ENCODE peak calls at places on chromosomes 5 and 9, in four cellular contexts. One of them, this sample, is unnamed.

GRCh38 chr5:111628901-111629300 is 116.6 kb upstream of the STARD4 start:
- DNase-seq in brain pericyte: no peak
- DNase-seq in lower leg skin: no peak
- DNase-seq in SJCRH30: no peak
- DNase-seq in this sample: no peak

GRCh38 chr9:89919171-89919681 is 314.4 kb downstream of the GADD45G start:
- DNase-seq in brain pericyte: no peak
- DNase-seq in lower leg skin: peak; percentile 69
- DNase-seq in SJCRH30: peak; percentile 32
- DNase-seq in this sample: no peak

GRCh38 chr9:34505370-34506120 is 17.2 kb downstream of the ENHO start:
- DNase-seq in brain pericyte: no peak
- DNase-seq in lower leg skin: peak; percentile 58
- DNase-seq in SJCRH30: no peak
- DNase-seq in this sample: no peak

GRCh38 chr9:75927351-75927750 is 36.9 kb downstream of the PCSK5 start:
- DNase-seq in brain pericyte: no peak
- DNase-seq in lower leg skin: no peak
- DNase-seq in SJCRH30: no peak
- DNase-seq in this sample: no peak

GRCh38 chr5:141637266-141637692 is 482 bp downstream of the RELL2 start:
- DNase-seq in brain pericyte: no peak
- DNase-seq in lower leg skin: peak; percentile 88
- DNase-seq in SJCRH30: no peak
- DNase-seq in this sample: no peak

GRCh38 chr9:8674550-8674949 is 875.0 kb upstream of the DMAC1 start:
- DNase-seq in brain pericyte: no peak
- DNase-seq in lower leg skin: no peak
- DNase-seq in SJCRH30: no peak
- DNase-seq in this sample: no peak

GRCh38 chr9:15178621-15179020 is 128.4 kb downstream of the TTC39B start:
- DNase-seq in brain pericyte: no peak
- DNase-seq in lower leg skin: no peak
- DNase-seq in SJCRH30: no peak
- DNase-seq in this sample: no peak

GRCh38 chr9:5435912-5436311 is 1.8 kb downstream of the PLGRKT start:
- DNase-seq in brain pericyte: no peak
- DNase-seq in lower leg skin: no peak
- DNase-seq in SJCRH30: no peak
- DNase-seq in this sample: no peak

GRCh38 chr5:116824751-116825438 is 250.3 kb upstream of the SEMA6A start:
- DNase-seq in brain pericyte: no peak
- DNase-seq in lower leg skin: no peak
- DNase-seq in SJCRH30: no peak
- DNase-seq in this sample: no peak

GRCh38 chr9:109576762-109577161 is 78.7 kb upstream of the PTPN3 start:
- DNase-seq in brain pericyte: no peak
- DNase-seq in lower leg skin: no peak
- DNase-seq in SJCRH30: no peak
- DNase-seq in this sample: no peak

GRCh38 chr5:143435207-143435657 is 31.7 kb upstream of the NR3C1 start:
- DNase-seq in brain pericyte: no peak
- DNase-seq in lower leg skin: no peak
- DNase-seq in SJCRH30: no peak
- DNase-seq in this sample: no peak

GRCh38 chr9:96667363-96667728 is 12.2 kb upstream of the PRXL2C start:
- DNase-seq in brain pericyte: no peak
- DNase-seq in lower leg skin: no peak
- DNase-seq in SJCRH30: no peak
- DNase-seq in this sample: no peak

GRCh38 chr5:59618644-59619043 is 274.9 kb downstream of the PDE4D start:
- DNase-seq in brain pericyte: no peak
- DNase-seq in lower leg skin: no peak
- DNase-seq in SJCRH30: no peak
- DNase-seq in this sample: no peak

GRCh38 chr5:10045376-10045775 is 204.3 kb downstream of the ATPSCKMT start:
- DNase-seq in brain pericyte: no peak
- DNase-seq in lower leg skin: peak; percentile 57
- DNase-seq in SJCRH30: no peak
- DNase-seq in this sample: no peak

GRCh38 chr5:150486402-150487198 is 21.3 kb upstream of the NDST1 start:
- DNase-seq in brain pericyte: no peak
- DNase-seq in lower leg skin: no peak
- DNase-seq in SJCRH30: peak; percentile 83
- DNase-seq in this sample: no peak

GRCh38 chr5:1319436-1320343 is 24.8 kb upstream of the TERT start:
- DNase-seq in brain pericyte: no peak
- DNase-seq in lower leg skin: peak; percentile 80
- DNase-seq in SJCRH30: no peak
- DNase-seq in this sample: no peak

GRCh38 chr9:132923346-132923902 is 21.0 kb downstream of the TSC1 start:
- DNase-seq in brain pericyte: no peak
- DNase-seq in lower leg skin: no peak
- DNase-seq in SJCRH30: no peak
- DNase-seq in this sample: no peak

GRCh38 chr5:56564451-56565223 is 250.7 kb upstream of the MAP3K1 start:
- DNase-seq in brain pericyte: peak; percentile 94
- DNase-seq in lower leg skin: no peak
- DNase-seq in SJCRH30: no peak
- DNase-seq in this sample: no peak

GRCh38 chr5:7518947-7519560 is 123.1 kb downstream of the ADCY2 start:
- DNase-seq in brain pericyte: no peak
- DNase-seq in lower leg skin: no peak
- DNase-seq in SJCRH30: no peak
- DNase-seq in this sample: no peak

GRCh38 chr9:87109182-87109581 is 161.9 kb upstream of the GAS1 start:
- DNase-seq in brain pericyte: no peak
- DNase-seq in lower leg skin: no peak
- DNase-seq in SJCRH30: peak; percentile 12
- DNase-seq in this sample: no peak

GRCh38 chr5:149680810-149681221 is 49.3 kb upstream of the PPARGC1B start:
- DNase-seq in brain pericyte: no peak
- DNase-seq in lower leg skin: no peak
- DNase-seq in SJCRH30: no peak
- DNase-seq in this sample: no peak

GRCh38 chr9:6024035-6024554 is 8.7 kb upstream of the RANBP6 start:
- DNase-seq in brain pericyte: no peak
- DNase-seq in lower leg skin: no peak
- DNase-seq in SJCRH30: peak; percentile 19
- DNase-seq in this sample: no peak

GRCh38 chr9:132472599-132472998 is 62.6 kb downstream of the CFAP77 start:
- DNase-seq in brain pericyte: no peak
- DNase-seq in lower leg skin: no peak
- DNase-seq in SJCRH30: no peak
- DNase-seq in this sample: no peak

GRCh38 chr9:38708759-38709158 is 11.2 kb downstream of the FAM240B start:
- DNase-seq in brain pericyte: no peak
- DNase-seq in lower leg skin: no peak
- DNase-seq in SJCRH30: peak; percentile 69
- DNase-seq in this sample: no peak

GRCh38 chr9:14183001-14183400 is 130.9 kb downstream of the NFIB start:
- DNase-seq in brain pericyte: no peak
- DNase-seq in lower leg skin: no peak
- DNase-seq in SJCRH30: peak; percentile 20
- DNase-seq in this sample: no peak

GRCh38 chr9:34124103-34124502 is 2.4 kb downstream of the DCAF12 start:
- DNase-seq in brain pericyte: no peak
- DNase-seq in lower leg skin: no peak
- DNase-seq in SJCRH30: no peak
- DNase-seq in this sample: no peak

GRCh38 chr9:117963493-117963892 is 259.3 kb downstream of the TLR4 start:
- DNase-seq in brain pericyte: no peak
- DNase-seq in lower leg skin: no peak
- DNase-seq in SJCRH30: no peak
- DNase-seq in this sample: no peak

GRCh38 chr9:121485618-121486531 is 13.8 kb downstream of the GGTA1 start:
- DNase-seq in brain pericyte: no peak
- DNase-seq in lower leg skin: no peak
- DNase-seq in SJCRH30: no peak
- DNase-seq in this sample: no peak

GRCh38 chr5:78698218-78698751 is 49.7 kb upstream of the LHFPL2 start:
- DNase-seq in brain pericyte: no peak
- DNase-seq in lower leg skin: peak; percentile 88
- DNase-seq in SJCRH30: peak; percentile 11
- DNase-seq in this sample: no peak

This sample was measured in CMK.